ENCODE peak calls at places on chromosomes 6 and 20, in eight cellular contexts. O is cerebellum; K is D341Med; I is central memory CD8-positive, alpha-beta T cell; P is OCI-LY7; Q is T-helper 2 cell; S is NCI-H345; L is activated effector memory CD4-positive, alpha-beta T cell treated with Interleukin-2 at 50 U/mL for 16 hours. C is an unnamed sample.

GRCh38 chr20:2289475-2289874 is 6.3 kb upstream of the TGM3 start:
- DNase-seq in O (no peak), K (no peak), I (no peak), P (no peak), Q (no peak), S (no peak), L (no peak), C (peak; percentile 19)

GRCh38 chr20:56465997-56466396 is 2.4 kb upstream of the RTF2 start:
- DNase-seq in O (no peak), K (no peak), I (no peak), P (peak; percentile 49), Q (no peak), S (no peak), L (no peak), C (peak; percentile 13)

GRCh38 chr20:3970016-3970415 is 45.3 kb downstream of the RNF24 start:
- DNase-seq in O (no peak), K (no peak), I (no peak), P (no peak), Q (no peak), S (no peak), L (no peak), C (no peak)

GRCh38 chr6:45757443-45758121 is 258.1 kb downstream of the CLIC5 start:
- DNase-seq in O (no peak), K (no peak), I (no peak), P (no peak), Q (no peak), S (no peak), L (no peak), C (no peak)

GRCh38 chr20:42027746-42028268 is 409.6 kb upstream of the CHD6 start:
- DNase-seq in O (no peak), K (peak; percentile 48), I (no peak), P (no peak), Q (no peak), S (peak; percentile 23), L (no peak), C (peak; percentile 8)

GRCh38 chr6:35043381-35043780 is 97.8 kb downstream of the TCP11 start:
- DNase-seq in O (no peak), K (no peak), I (no peak), P (no peak), Q (no peak), S (no peak), L (no peak), C (no peak)

GRCh38 chr20:43916875-43917371 is 2.3 kb downstream of the TOX2 start:
- DNase-seq in O (no peak), K (no peak), I (no peak), P (no peak), Q (no peak), S (no peak), L (no peak), C (peak; percentile 25)

GRCh38 chr20:2330090-2330695 is 34.4 kb downstream of the TGM3 start:
- DNase-seq in O (no peak), K (no peak), I (no peak), P (no peak), Q (no peak), S (peak; percentile 95), L (no peak), C (no peak)

GRCh38 chr6:14506656-14507242 is 389.2 kb downstream of the CD83 start:
- DNase-seq in O (peak; percentile 13), K (no peak), I (no peak), P (no peak), Q (no peak), S (no peak), L (no peak), C (no peak)

GRCh38 chr6:56450376-56450775 is 192.3 kb downstream of the DST start:
- DNase-seq in O (no peak), K (no peak), I (no peak), P (no peak), Q (no peak), S (no peak), L (no peak), C (no peak)

GRCh38 chr6:12937971-12938370 is 221.4 kb downstream of the PHACTR1 start:
- DNase-seq in O (no peak), K (no peak), I (no peak), P (no peak), Q (no peak), S (no peak), L (no peak), C (no peak)

GRCh38 chr6:7311920-7312615 is 931 bp downstream of the SSR1 start:
- DNase-seq in O (peak; percentile 52), K (no peak), I (no peak), P (peak; percentile 23), Q (no peak), S (no peak), L (no peak), C (peak; percentile 47)

GRCh38 chr6:134480593-134480992 is 162.7 kb upstream of the SGK1 start:
- DNase-seq in O (no peak), K (no peak), I (no peak), P (no peak), Q (no peak), S (no peak), L (no peak), C (no peak)

GRCh38 chr6:166540631-166541331 is 45.7 kb downstream of the RAMACL start:
- DNase-seq in O (no peak), K (no peak), I (peak; percentile 60), P (no peak), Q (peak; percentile 32), S (no peak), L (peak; percentile 60), C (peak; percentile 68)

GRCh38 chr6:122589115-122589514 is 21.1 kb upstream of the PKIB start:
- DNase-seq in O (no peak), K (no peak), I (no peak), P (no peak), Q (no peak), S (no peak), L (no peak), C (no peak)

GRCh38 chr6:7786206-7786605 is 60.3 kb downstream of the BMP6 start:
- DNase-seq in O (no peak), K (no peak), I (no peak), P (no peak), Q (no peak), S (no peak), L (no peak), C (no peak)